ENCODE peak calls at places on chromosomes 2 and 18, in five cellular contexts. B is effector CD4-positive, alpha-beta T cell; J is stimulated activated CD4-positive, alpha-beta T cell treated with anti-CD3 and anti-CD28 coated beads, Interleukin-4, amount 100 ng/mL, for 48 hours; T is GM04504; H is naive B cell. V is an unnamed sample.

GRCh38 chr18:26648509-26649192 is 100.3 kb upstream of the KCTD1 start:
- DNase-seq in T (no peak), B (no peak), J (no peak), H (no peak), V (no peak)

GRCh38 chr2:105655244-105655643 is 89.5 kb upstream of the NCK2 start:
- DNase-seq in J (no peak), H (no peak), T (no peak), B (no peak), V (no peak)

GRCh38 chr18:26993568-26993967 is 128.1 kb upstream of the AQP4 start:
- DNase-seq in H (no peak), T (no peak), J (no peak), B (no peak), V (no peak)

GRCh38 chr2:105873721-105874120 is 129.0 kb downstream of the NCK2 start:
- DNase-seq in T (peak; percentile 14), J (no peak), H (no peak), B (peak; percentile 42), V (no peak)

GRCh38 chr2:181161615-181162014 is 181.2 kb downstream of the UBE2E3 start:
- DNase-seq in T (no peak), H (no peak), J (no peak), B (no peak), V (no peak)

GRCh38 chr2:142307716-142308115 is 176.9 kb upstream of the LRP1B start:
- DNase-seq in B (no peak), H (no peak), T (no peak), J (no peak), V (no peak)

GRCh38 chr2:192051533-192051932 is 143.2 kb downstream of the TMEFF2 start:
- DNase-seq in H (no peak), J (no peak), T (no peak), B (no peak), V (no peak)

GRCh38 chr2:60152226-60152833 is 401.1 kb downstream of the BCL11A start:
- DNase-seq in J (no peak), B (no peak), H (peak; percentile 11), T (no peak), V (peak; percentile 36)

GRCh38 chr2:37659723-37660122 is 11.7 kb downstream of the CDC42EP3 start:
- DNase-seq in T (no peak), H (no peak), B (no peak), J (no peak), V (no peak)

GRCh38 chr2:158011055-158011771 is 90.5 kb upstream of the UPP2 start:
- DNase-seq in H (no peak), J (no peak), B (no peak), T (no peak), V (no peak)

GRCh38 chr18:43875496-43875895 is 598.2 kb upstream of the SYT4 start:
- DNase-seq in T (no peak), B (no peak), H (no peak), J (no peak), V (no peak)

GRCh38 chr2:218954541-218955300 is 4.7 kb upstream of the CDK5R2 start:
- DNase-seq in B (no peak), H (no peak), T (no peak), J (no peak), V (no peak)